ENCODE peak calls at places on chromosomes 12 and 14, in five cellular contexts. One of them, this sample, is unnamed.

GRCh38 chr12:47712171-47712570 is 6.3 kb upstream of the RPAP3 start:
- DNase-seq in OCI-LY7: no peak
- DNase-seq in psoas muscle: no peak
- DNase-seq in astrocyte of the cerebellum: no peak
- DNase-seq in ecto neural progenitor cell: no peak
- DNase-seq in this sample: no peak

GRCh38 chr12:106126441-106127288 is 12.1 kb downstream of the NUAK1 start:
- DNase-seq in OCI-LY7: no peak
- DNase-seq in psoas muscle: no peak
- DNase-seq in astrocyte of the cerebellum: no peak
- DNase-seq in ecto neural progenitor cell: no peak
- DNase-seq in this sample: peak

GRCh38 chr12:130300725-130301124 is 37.0 kb upstream of the PIWIL1 start:
- DNase-seq in OCI-LY7: no peak
- DNase-seq in psoas muscle: no peak
- DNase-seq in astrocyte of the cerebellum: no peak
- DNase-seq in ecto neural progenitor cell: no peak
- DNase-seq in this sample: no peak

GRCh38 chr12:42145197-42145549 is 499 bp upstream of the GXYLT1 start:
- DNase-seq in OCI-LY7: peak
- DNase-seq in psoas muscle: no peak
- DNase-seq in astrocyte of the cerebellum: no peak
- DNase-seq in ecto neural progenitor cell: no peak
- DNase-seq in this sample: no peak

GRCh38 chr12:43742106-43742505 is 16.5 kb downstream of the PUS7L start:
- DNase-seq in OCI-LY7: no peak
- DNase-seq in psoas muscle: no peak
- DNase-seq in astrocyte of the cerebellum: peak
- DNase-seq in ecto neural progenitor cell: no peak
- DNase-seq in this sample: no peak

GRCh38 chr14:74954947-74955228 is 509 bp downstream of the PGF start:
- DNase-seq in OCI-LY7: no peak
- DNase-seq in psoas muscle: no peak
- DNase-seq in astrocyte of the cerebellum: no peak
- DNase-seq in ecto neural progenitor cell: no peak
- DNase-seq in this sample: no peak

GRCh38 chr12:46919666-46920065 is 93.9 kb upstream of the SLC38A4 start:
- DNase-seq in OCI-LY7: no peak
- DNase-seq in psoas muscle: no peak
- DNase-seq in astrocyte of the cerebellum: no peak
- DNase-seq in ecto neural progenitor cell: no peak
- DNase-seq in this sample: no peak

GRCh38 chr12:72075891-72076557 is 137.4 kb downstream of the TPH2 start:
- DNase-seq in OCI-LY7: no peak
- DNase-seq in psoas muscle: no peak
- DNase-seq in astrocyte of the cerebellum: no peak
- DNase-seq in ecto neural progenitor cell: no peak
- DNase-seq in this sample: no peak

GRCh38 chr14:33120341-33120740 is 181.7 kb downstream of the NPAS3 start:
- DNase-seq in OCI-LY7: no peak
- DNase-seq in psoas muscle: no peak
- DNase-seq in astrocyte of the cerebellum: no peak
- DNase-seq in ecto neural progenitor cell: no peak
- DNase-seq in this sample: peak

GRCh38 chr14:102229739-102230092 is 75.2 kb downstream of the MOK start:
- DNase-seq in OCI-LY7: no peak
- DNase-seq in psoas muscle: no peak
- DNase-seq in astrocyte of the cerebellum: no peak
- DNase-seq in ecto neural progenitor cell: no peak
- DNase-seq in this sample: no peak

GRCh38 chr12:23083267-23083666 is 458.3 kb downstream of the ETNK1 start:
- DNase-seq in OCI-LY7: no peak
- DNase-seq in psoas muscle: no peak
- DNase-seq in astrocyte of the cerebellum: peak
- DNase-seq in ecto neural progenitor cell: no peak
- DNase-seq in this sample: peak

GRCh38 chr14:22737052-22737451 is 29.4 kb upstream of the OXA1L start:
- DNase-seq in OCI-LY7: no peak
- DNase-seq in psoas muscle: no peak
- DNase-seq in astrocyte of the cerebellum: no peak
- DNase-seq in ecto neural progenitor cell: no peak
- DNase-seq in this sample: peak

GRCh38 chr12:108308432-108308831 is 30.7 kb downstream of the CMKLR1 start:
- DNase-seq in OCI-LY7: no peak
- DNase-seq in psoas muscle: no peak
- DNase-seq in astrocyte of the cerebellum: no peak
- DNase-seq in ecto neural progenitor cell: no peak
- DNase-seq in this sample: no peak

GRCh38 chr12:131167334-131167733 is 213.6 kb downstream of the ADGRD1 start:
- DNase-seq in OCI-LY7: no peak
- DNase-seq in psoas muscle: no peak
- DNase-seq in astrocyte of the cerebellum: no peak
- DNase-seq in ecto neural progenitor cell: no peak
- DNase-seq in this sample: no peak

GRCh38 chr12:92955997-92956663 is 27.0 kb upstream of the EEA1 start:
- DNase-seq in OCI-LY7: no peak
- DNase-seq in psoas muscle: no peak
- DNase-seq in astrocyte of the cerebellum: peak
- DNase-seq in ecto neural progenitor cell: no peak
- DNase-seq in this sample: peak

GRCh38 chr12:99111600-99111999 is 466.5 kb downstream of the APAF1 start:
- DNase-seq in OCI-LY7: no peak
- DNase-seq in psoas muscle: no peak
- DNase-seq in astrocyte of the cerebellum: no peak
- DNase-seq in ecto neural progenitor cell: no peak
- DNase-seq in this sample: no peak

GRCh38 chr14:50744242-50744641 is 76.1 kb upstream of the SAV1 start:
- DNase-seq in OCI-LY7: no peak
- DNase-seq in psoas muscle: no peak
- DNase-seq in astrocyte of the cerebellum: no peak
- DNase-seq in ecto neural progenitor cell: no peak
- DNase-seq in this sample: no peak

GRCh38 chr14:76917759-76918175 is 91.6 kb downstream of the LRRC74A start:
- DNase-seq in OCI-LY7: no peak
- DNase-seq in psoas muscle: peak
- DNase-seq in astrocyte of the cerebellum: no peak
- DNase-seq in ecto neural progenitor cell: no peak
- DNase-seq in this sample: peak

GRCh38 chr14:77800814-77801213 is 905 bp downstream of the ADCK1 start:
- DNase-seq in OCI-LY7: no peak
- DNase-seq in psoas muscle: no peak
- DNase-seq in astrocyte of the cerebellum: no peak
- DNase-seq in ecto neural progenitor cell: no peak
- DNase-seq in this sample: no peak

GRCh38 chr12:30010071-30011052 is 226.6 kb upstream of the TMTC1 start:
- DNase-seq in OCI-LY7: no peak
- DNase-seq in psoas muscle: no peak
- DNase-seq in astrocyte of the cerebellum: peak
- DNase-seq in ecto neural progenitor cell: no peak
- DNase-seq in this sample: no peak

GRCh38 chr12:49288412-49288853 is 6.5 kb upstream of the PRPH start:
- DNase-seq in OCI-LY7: peak
- DNase-seq in psoas muscle: peak
- DNase-seq in astrocyte of the cerebellum: peak
- DNase-seq in ecto neural progenitor cell: peak
- DNase-seq in this sample: peak

GRCh38 chr14:35068238-35069012 is 22.4 kb downstream of the FAM177A1 start:
- DNase-seq in OCI-LY7: no peak
- DNase-seq in psoas muscle: no peak
- DNase-seq in astrocyte of the cerebellum: no peak
- DNase-seq in ecto neural progenitor cell: no peak
- DNase-seq in this sample: peak

GRCh38 chr12:78442454-78442801 is 422.1 kb upstream of the SYT1 start:
- DNase-seq in OCI-LY7: no peak
- DNase-seq in psoas muscle: no peak
- DNase-seq in astrocyte of the cerebellum: no peak
- DNase-seq in ecto neural progenitor cell: no peak
- DNase-seq in this sample: peak

GRCh38 chr14:75283162-75283883 is 4.7 kb downstream of the FOS start:
- DNase-seq in OCI-LY7: no peak
- DNase-seq in psoas muscle: no peak
- DNase-seq in astrocyte of the cerebellum: no peak
- DNase-seq in ecto neural progenitor cell: no peak
- DNase-seq in this sample: peak

GRCh38 chr12:71440393-71441349 is 1.1 kb downstream of the LGR5 start:
- DNase-seq in OCI-LY7: no peak
- DNase-seq in psoas muscle: no peak
- DNase-seq in astrocyte of the cerebellum: no peak
- DNase-seq in ecto neural progenitor cell: peak
- DNase-seq in this sample: no peak

GRCh38 chr12:12715459-12716150 is 1.6 kb upstream of the CDKN1B start:
- DNase-seq in OCI-LY7: peak
- DNase-seq in psoas muscle: no peak
- DNase-seq in astrocyte of the cerebellum: no peak
- DNase-seq in ecto neural progenitor cell: no peak
- DNase-seq in this sample: no peak

GRCh38 chr12:32834122-32834521 is 62.5 kb downstream of the PKP2 start:
- DNase-seq in OCI-LY7: no peak
- DNase-seq in psoas muscle: no peak
- DNase-seq in astrocyte of the cerebellum: no peak
- DNase-seq in ecto neural progenitor cell: no peak
- DNase-seq in this sample: no peak

GRCh38 chr12:53481957-53482586 is 17.2 kb downstream of the MAP3K12 start:
- DNase-seq in OCI-LY7: peak
- DNase-seq in psoas muscle: no peak
- DNase-seq in astrocyte of the cerebellum: no peak
- DNase-seq in ecto neural progenitor cell: no peak
- DNase-seq in this sample: no peak

GRCh38 chr12:81596558-81596957 is 162.6 kb downstream of the PPFIA2 start:
- DNase-seq in OCI-LY7: no peak
- DNase-seq in psoas muscle: no peak
- DNase-seq in astrocyte of the cerebellum: no peak
- DNase-seq in ecto neural progenitor cell: no peak
- DNase-seq in this sample: no peak

GRCh38 chr12:12046401-12046800 is 24.3 kb upstream of the BCL2L14 start:
- DNase-seq in OCI-LY7: no peak
- DNase-seq in psoas muscle: no peak
- DNase-seq in astrocyte of the cerebellum: no peak
- DNase-seq in ecto neural progenitor cell: no peak
- DNase-seq in this sample: no peak

GRCh38 chr12:88628856-88629509 is 48.7 kb upstream of the KITLG start:
- DNase-seq in OCI-LY7: no peak
- DNase-seq in psoas muscle: no peak
- DNase-seq in astrocyte of the cerebellum: no peak
- DNase-seq in ecto neural progenitor cell: no peak
- DNase-seq in this sample: peak

GRCh38 chr12:111308473-111308872 is 60.4 kb downstream of the PHETA1 start:
- DNase-seq in OCI-LY7: no peak
- DNase-seq in psoas muscle: no peak
- DNase-seq in astrocyte of the cerebellum: no peak
- DNase-seq in ecto neural progenitor cell: no peak
- DNase-seq in this sample: no peak

GRCh38 chr12:53025250-53025649 is 19.0 kb downstream of the EIF4B start:
- DNase-seq in OCI-LY7: no peak
- DNase-seq in psoas muscle: no peak
- DNase-seq in astrocyte of the cerebellum: no peak
- DNase-seq in ecto neural progenitor cell: no peak
- DNase-seq in this sample: no peak

GRCh38 chr12:53781218-53781801 is 29.5 kb upstream of the CISTR start:
- DNase-seq in OCI-LY7: no peak
- DNase-seq in psoas muscle: no peak
- DNase-seq in astrocyte of the cerebellum: no peak
- DNase-seq in ecto neural progenitor cell: no peak
- DNase-seq in this sample: no peak

This sample was measured in renal cortical epithelial cell.